ENCODE peak calls at places on chromosomes 1 and 21, in six cellular contexts. I is ovary, L is tibial nerve, Z is body of pancreas, K is uterus, H is lower leg skin. P is an unnamed sample.
A peak's percentile ranks its signal among the peaks of the same experiment; 100 is the strongest.

GRCh38 chr21:36542312-36543101 is 62.6 kb upstream of the CLDN14 start:
- DNase-seq in H (no peak), I (no peak), K (no peak), L (no peak), Z (peak; percentile 16), P (no peak)

GRCh38 chr1:110896090-110896489 is 23.1 kb downstream of the CD53 start:
- DNase-seq in I (no peak), K (no peak), H (no peak), L (no peak), Z (no peak), P (no peak)

GRCh38 chr1:166960871-166961474 is 14.4 kb downstream of the ILDR2 start:
- DNase-seq in H (no peak), L (no peak), I (no peak), K (no peak), Z (no peak), P (no peak)

GRCh38 chr1:206960676-206961386 is 9.4 kb downstream of the FCAMR start:
- DNase-seq in L (no peak), H (no peak), K (no peak), Z (no peak), I (no peak), P (no peak)

GRCh38 chr1:20587639-20588017 is 1.3 kb upstream of the CDA start:
- DNase-seq in Z (no peak), I (no peak), H (peak; percentile 59), L (peak; percentile 10), K (no peak), P (no peak)

GRCh38 chr1:204445860-204446412 is 34.3 kb upstream of the PPP1R15B start:
- DNase-seq in H (no peak), I (no peak), Z (no peak), L (no peak), K (no peak), P (no peak)

GRCh38 chr1:5501206-5501980 is 490.8 kb downstream of the NPHP4 start:
- DNase-seq in I (no peak), H (no peak), L (no peak), Z (no peak), K (no peak), P (no peak)

GRCh38 chr1:171141336-171142051 is 43.6 kb upstream of the FMO2 start:
- DNase-seq in L (peak; percentile 71), H (peak; percentile 47), K (peak; percentile 71), I (peak; percentile 57), Z (peak; percentile 29), P (peak; percentile 27)

GRCh38 chr1:166164995-166165660 is 1.7 kb downstream of the FAM78B start:
- DNase-seq in H (peak; percentile 37), L (peak; percentile 11), Z (peak; percentile 45), I (peak; percentile 35), K (peak; percentile 47), P (peak; percentile 59)

GRCh38 chr1:14956579-14957195 is 196.9 kb upstream of the TMEM51 start:
- DNase-seq in H (no peak), Z (no peak), I (no peak), K (no peak), L (no peak), P (no peak)
- TF ChIP-seq POLR2A in H (no peak), Z (no peak), I (no peak), K (no peak), L (no peak), P (no peak)

GRCh38 chr1:18572022-18572920 is 58.4 kb upstream of the PAX7 start:
- DNase-seq in H (no peak), Z (no peak), K (no peak), I (no peak), L (no peak), P (no peak)
- TF ChIP-seq POLR2A in H (no peak), Z (no peak), K (no peak), I (no peak), L (no peak), P (no peak)

GRCh38 chr1:183804916-183805734 is at the start of gene RGL1:
- DNase-seq in H (peak; percentile 84), Z (peak; percentile 63), K (peak; percentile 79), I (peak; percentile 75), L (peak; percentile 73), P (peak; percentile 69)
- TF ChIP-seq POLR2A in H (no peak), Z (peak; percentile 56), K (peak; percentile 81), I (peak; percentile 80), L (peak; percentile 88), P (peak; percentile 80)

DNA sequence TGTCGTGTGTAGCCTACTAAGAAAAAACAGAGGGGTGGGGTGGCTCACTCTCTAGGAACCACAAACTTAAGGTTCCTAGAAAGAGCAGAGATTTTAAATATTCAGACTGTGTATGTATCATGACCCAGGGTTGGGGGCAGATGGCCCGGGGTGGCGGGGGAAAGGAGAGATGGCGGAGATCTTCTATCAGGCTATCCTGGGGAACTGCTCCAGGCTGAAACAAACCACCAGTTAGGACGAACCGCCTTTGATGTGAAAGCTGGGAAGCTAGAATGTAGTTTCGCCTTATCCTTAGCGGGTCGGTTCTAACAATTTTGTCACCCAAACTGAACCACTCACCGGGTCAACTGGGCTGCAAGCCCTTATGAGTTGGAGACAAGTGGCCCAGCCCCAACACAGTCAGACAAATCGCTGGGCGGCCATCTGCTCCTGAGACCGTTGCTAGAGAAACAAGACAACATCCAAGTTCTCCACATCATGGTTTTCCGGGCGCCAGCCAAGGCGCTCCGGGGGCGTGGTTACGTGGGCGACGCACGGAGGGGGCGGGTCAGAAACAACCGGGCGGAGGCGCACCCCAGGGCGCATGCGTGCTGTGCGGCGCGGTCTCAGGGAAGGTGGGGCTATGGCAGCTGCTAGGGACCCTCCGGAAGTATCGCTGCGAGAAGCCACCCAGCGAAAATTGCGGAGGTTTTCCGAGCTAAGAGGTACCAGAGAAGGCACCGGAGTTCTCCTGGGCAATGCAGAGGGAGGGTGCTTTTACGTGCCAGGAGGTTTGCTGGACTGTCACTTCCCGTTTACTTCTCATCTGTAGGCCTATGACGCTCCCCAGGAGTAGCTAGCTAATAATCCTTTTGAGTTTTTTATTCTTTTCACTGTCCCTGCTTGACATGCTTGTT is at the start of the genes FPGT and LRRIQ3:
- DNase-seq in I (peak; percentile 96), K (peak; percentile 91), Z (peak; percentile 96), H (peak; percentile 92), L (peak; percentile 88), P (peak; percentile 96)
- TF ChIP-seq POLR2A in I (peak; percentile 73), K (peak; percentile 35), Z (peak; percentile 90), H (no peak), L (peak; percentile 75), P (peak; percentile 71)

GRCh38 chr1:151143057-151143435 is 3.4 kb downstream of the SEMA6C start:
- DNase-seq in H (no peak), I (no peak), K (no peak), L (no peak), Z (no peak), P (no peak)
- TF ChIP-seq POLR2A in H (no peak), I (no peak), K (no peak), L (no peak), Z (no peak), P (no peak)

GRCh38 chr1:54465351-54465811 is 59.2 kb upstream of the SSBP3 start:
- DNase-seq in L (no peak), I (no peak), H (no peak), K (peak; percentile 57), Z (no peak), P (no peak)

GRCh38 chr1:54464031-54464476 is 57.9 kb upstream of the SSBP3 start:
- DNase-seq in K (no peak), I (no peak), L (no peak), Z (no peak), H (no peak), P (no peak)

GRCh38 chr1:54463259-54464030 is 57.3 kb upstream of the SSBP3 start:
- DNase-seq in K (no peak), Z (no peak), L (no peak), I (no peak), H (no peak), P (no peak)

GRCh38 chr1:54462597-54463258 is 56.5 kb upstream of the SSBP3 start:
- DNase-seq in L (no peak), K (no peak), Z (no peak), H (no peak), I (no peak), P (no peak)

DNA sequence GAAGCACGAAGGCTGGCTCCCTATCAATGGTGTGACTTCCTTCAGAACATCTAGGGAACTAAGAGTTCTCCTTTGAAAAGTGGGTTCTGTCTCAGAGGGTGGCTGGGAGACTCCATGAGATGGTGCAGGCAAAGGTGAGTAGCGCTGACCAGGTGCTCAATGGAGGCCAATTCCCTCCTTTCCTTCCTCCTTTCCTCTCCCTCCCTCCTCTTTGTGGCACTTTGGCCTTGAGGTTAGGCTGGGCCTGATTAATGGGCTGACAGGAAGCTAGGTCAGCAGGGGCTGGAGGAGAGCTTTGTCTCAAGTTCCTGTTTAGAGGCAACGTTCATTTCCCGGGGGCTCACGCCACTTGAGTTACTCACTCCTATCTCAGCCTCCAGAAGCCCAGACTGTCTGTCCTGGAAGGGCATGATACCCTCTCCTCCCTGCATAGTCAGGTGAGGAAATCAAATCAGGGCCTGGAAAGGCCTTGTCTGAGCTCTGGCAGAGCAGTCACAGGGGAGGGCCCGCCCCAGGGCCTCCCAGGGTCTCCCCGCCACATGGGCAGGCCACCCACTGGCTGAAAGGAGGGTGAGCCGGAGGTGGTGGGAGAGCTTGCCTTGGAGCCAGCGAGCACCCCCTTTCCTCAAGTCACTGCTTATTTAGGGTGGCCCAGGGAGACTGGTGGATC is 58.4 kb upstream of the SSBP3 start:
- DNase-seq in Z (no peak), H (no peak), K (no peak), I (no peak), L (no peak), P (no peak)
- TF ChIP-seq POLR2A in Z (no peak), H (no peak), K (no peak), I (no peak), L (no peak), P (no peak)

GRCh38 chr1:229094476-229095311 is 176.2 kb upstream of the RAB4A start:
- DNase-seq in L (no peak), Z (no peak), K (no peak), I (no peak), H (no peak), P (peak; percentile 40)
- TF ChIP-seq POLR2A in L (no peak), Z (no peak), K (no peak), I (no peak), H (no peak), P (no peak)

DNA sequence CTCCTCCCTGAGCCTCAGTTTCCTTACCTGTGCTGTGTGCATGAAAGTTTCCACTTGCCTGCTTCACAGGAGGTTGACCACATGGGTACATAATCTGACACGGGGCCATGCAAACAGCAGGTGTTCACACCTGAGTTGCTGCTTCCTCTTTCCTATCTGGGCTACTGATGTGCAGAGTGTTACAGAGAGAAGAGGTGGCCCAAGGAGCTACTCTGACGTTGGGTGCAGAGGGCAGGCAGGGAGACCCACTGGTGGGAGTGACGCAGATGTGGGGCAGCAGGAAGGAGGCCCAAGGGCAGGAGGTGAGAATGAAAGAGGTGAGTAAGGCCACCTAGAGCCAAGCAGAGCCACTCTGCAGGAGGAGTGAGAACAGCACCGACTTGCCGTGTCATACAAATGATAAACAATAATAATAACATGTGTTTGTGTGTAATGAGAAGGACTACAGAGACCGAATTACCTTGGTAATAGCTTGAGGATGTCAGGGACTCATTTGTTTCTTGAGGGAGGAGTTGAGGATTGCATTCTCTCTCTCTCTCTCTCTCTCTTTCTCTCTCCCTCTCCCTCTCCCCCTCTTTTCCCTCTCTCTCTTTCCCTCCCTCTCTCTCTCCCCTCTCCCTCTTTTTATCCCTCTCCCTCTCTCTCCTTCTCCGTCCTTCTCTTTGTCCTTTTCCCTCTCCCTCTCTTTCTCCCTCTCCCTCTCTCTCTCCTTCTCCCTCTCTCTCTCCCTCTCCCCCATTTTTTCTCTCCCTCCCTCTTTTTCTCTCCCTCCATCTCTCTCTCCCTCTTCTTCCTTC is 87.4 kb upstream of the IGSF21 start:
- DNase-seq in Z (no peak), L (no peak), H (no peak), I (no peak), K (no peak), P (no peak)
- TF ChIP-seq POLR2A in Z (no peak), L (no peak), H (no peak), I (no peak), K (no peak), P (no peak)

GRCh38 chr1:201433609-201434008 is 12.1 kb upstream of the TNNI1 start:
- DNase-seq in Z (no peak), K (no peak), H (no peak), I (no peak), L (no peak), P (no peak)
- TF ChIP-seq POLR2A in Z (no peak), K (no peak), H (no peak), I (no peak), L (no peak), P (no peak)

P was measured in right lobe of liver.